ENCODE peak calls at places on chromosomes 4 and X, in six cellular contexts. R is endothelial cell of umbilical vein; S is CD14-positive monocyte; M is right cardiac atrium; Q is naive thymus-derived CD4-positive, alpha-beta T cell; U is cardiac fibroblast. C is an unnamed sample.

GRCh38 chr4:143384381-143384994 is 47.8 kb downstream of the GAB1 start:
- DNase-seq in R (peak), S (no peak), M (peak), Q (no peak), U (peak), C (no peak)

GRCh38 chr4:5809216-5809776 is 83.6 kb downstream of the CRMP1 start:
- DNase-seq in R (no peak), S (no peak), M (no peak), Q (no peak), U (no peak), C (no peak)

GRCh38 chr4:159142254-159142653 is 39.4 kb downstream of the RAPGEF2 start:
- DNase-seq in R (no peak), S (no peak), M (no peak), Q (no peak), U (peak), C (no peak)

GRCh38 chr4:188399834-188400233 is 260.6 kb downstream of the TRIML1 start:
- DNase-seq in R (no peak), S (no peak), M (no peak), Q (no peak), U (no peak), C (peak)

GRCh38 chr4:162497564-162498167 is 333.9 kb upstream of the FSTL5 start:
- DNase-seq in R (peak), S (no peak), M (no peak), Q (peak), U (peak), C (peak)

GRCh38 chrX:63434665-63435064 is 83.5 kb upstream of the SPIN4 start:
- DNase-seq in R (peak), S (no peak), M (no peak), Q (no peak), U (peak), C (peak)

GRCh38 chrX:85029043-85029442 is 25.4 kb downstream of the APOOL start:
- DNase-seq in R (no peak), S (no peak), M (no peak), Q (no peak), U (no peak), C (no peak)

GRCh38 chrX:357693-358471 is 28.8 kb downstream of the PPP2R3B start:
- DNase-seq in R (peak), S (no peak), M (peak), Q (peak), U (peak), C (no peak)

GRCh38 chrX:56802921-56803848 is 74.1 kb downstream of the NBDY start:
- DNase-seq in R (peak), S (no peak), M (peak), Q (peak), U (peak), C (peak)

GRCh38 chr4:183729430-183730328 is 70.6 kb downstream of the TRAPPC11 start:
- DNase-seq in R (no peak), S (no peak), M (no peak), Q (no peak), U (no peak), C (peak)

GRCh38 chr4:151296227-151296626 is 19.3 kb downstream of the PRSS48 start:
- DNase-seq in R (no peak), S (no peak), M (no peak), Q (no peak), U (no peak), C (no peak)

GRCh38 chr4:147823135-147823534 is 91.2 kb downstream of the ARHGAP10 start:
- DNase-seq in R (no peak), S (no peak), M (no peak), Q (no peak), U (peak), C (no peak)

GRCh38 chr4:145177511-145177905 is 2.9 kb downstream of the OTUD4 start:
- DNase-seq in R (no peak), S (no peak), M (no peak), Q (no peak), U (peak), C (peak)